ENCODE peak calls at places on chromosomes 3 and 15, in seven cellular contexts. J is ovary, V is suprapubic skin, D is esophagus muscularis mucosa, I is A549, H is sigmoid colon, E is transverse colon. Y is an unnamed sample.

GRCh38 chr3:128410669-128411573 is 55.8 kb downstream of the DNAJB8 start:
- DNase-seq in H (no peak), E (no peak), I (no peak), J (no peak), V (no peak), D (no peak), Y (peak; percentile 73)

GRCh38 chr3:192570757-192571156 is 156.6 kb downstream of the FGF12 start:
- DNase-seq in H (no peak), V (no peak), D (no peak), J (no peak), E (no peak), I (no peak), Y (no peak)

GRCh38 chr15:62068787-62069170 is 2.0 kb downstream of the C2CD4A start:
- DNase-seq in D (no peak), H (no peak), J (no peak), V (no peak), I (no peak), E (no peak), Y (no peak)

GRCh38 chr15:91268510-91268909 is 168.5 kb downstream of the SV2B start:
- DNase-seq in H (no peak), I (peak; percentile 49), V (no peak), D (no peak), J (no peak), E (no peak), Y (no peak)

GRCh38 chr3:37574177-37574958 is 287.3 kb upstream of the CTDSPL start:
- DNase-seq in I (no peak), E (no peak), D (no peak), J (no peak), H (no peak), V (no peak), Y (no peak)

GRCh38 chr3:109023656-109024254 is 70.1 kb upstream of the GUCA1C start:
- DNase-seq in V (no peak), E (peak; percentile 22), I (peak; percentile 50), J (peak; percentile 23), H (no peak), D (no peak), Y (no peak)

GRCh38 chr3:53044371-53045106 is 1.3 kb downstream of the SFMBT1 start:
- DNase-seq in V (no peak), E (peak; percentile 41), D (no peak), J (no peak), H (peak; percentile 71), I (peak; percentile 43), Y (peak; percentile 29)

GRCh38 chr3:132641837-132642538 is 17.6 kb downstream of the ACAD11 start:
- DNase-seq in D (no peak), E (no peak), I (peak; percentile 37), H (no peak), J (no peak), V (no peak), Y (no peak)

GRCh38 chr3:194573680-194574437 is 59.4 kb downstream of the TMEM44 start:
- DNase-seq in J (no peak), E (peak; percentile 43), D (no peak), V (no peak), H (no peak), I (peak; percentile 39), Y (peak; percentile 54)

GRCh38 chr3:143538577-143538981 is 309.7 kb downstream of the SLC9A9 start:
- DNase-seq in J (no peak), H (no peak), I (no peak), E (no peak), V (no peak), D (no peak), Y (no peak)

GRCh38 chr15:67373971-67374370 is 119.4 kb downstream of the IQCH start:
- DNase-seq in J (no peak), D (no peak), E (no peak), H (no peak), V (no peak), I (no peak), Y (no peak)

GRCh38 chr3:46406786-46407611 is at the start of the genes CCR5AS and CCRL2:
- DNase-seq in J (no peak), H (peak; percentile 76), E (peak; percentile 89), I (no peak), D (no peak), V (no peak), Y (peak; percentile 54)

DNA sequence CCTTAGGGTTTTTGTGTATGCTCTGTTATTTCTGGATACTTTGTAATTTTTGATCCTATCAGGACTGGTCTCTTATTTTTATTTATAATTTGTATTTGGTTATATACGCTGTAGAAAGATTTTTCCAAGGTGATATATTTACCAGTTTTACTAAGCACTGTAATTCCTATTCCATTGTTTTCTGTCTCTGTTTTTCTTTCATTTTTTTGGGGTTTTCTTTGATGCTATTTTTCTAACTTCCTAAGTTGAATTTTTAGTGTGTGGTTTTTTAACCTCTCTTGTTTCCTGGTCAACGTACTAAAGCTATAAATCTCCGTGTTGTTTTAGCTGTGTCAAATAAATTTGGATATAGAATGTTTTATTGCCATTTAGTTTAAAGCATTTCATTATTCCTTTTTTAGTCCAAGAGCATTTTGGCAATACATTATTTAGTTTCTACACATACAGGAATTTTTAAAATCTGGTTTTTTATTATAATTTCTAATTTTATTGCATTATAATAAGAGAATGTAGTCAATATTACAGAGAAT is 128.1 kb upstream of the THRB start:
- DNase-seq in I (no peak), D (no peak), H (no peak), V (no peak), E (no peak), J (no peak), Y (no peak)
- TF ChIP-seq EP300 in I (no peak), D (no peak), H (no peak), V (no peak), E (no peak), J (no peak), Y (no peak)

GRCh38 chr15:64746921-64747320 is 28.5 kb downstream of the RBPMS2 start:
- DNase-seq in H (no peak), I (no peak), J (no peak), D (no peak), V (no peak), E (no peak), Y (no peak)

GRCh38 chr15:64747578-64747977 is 27.8 kb downstream of the RBPMS2 start:
- DNase-seq in J (no peak), H (no peak), E (no peak), D (no peak), I (no peak), V (no peak), Y (no peak)

GRCh38 chr15:64743691-64744090 is 31.7 kb downstream of the RBPMS2 start:
- DNase-seq in J (no peak), I (no peak), H (no peak), E (no peak), V (no peak), D (no peak), Y (no peak)

GRCh38 chr15:64748251-64748650 is 27.1 kb downstream of the RBPMS2 start:
- DNase-seq in D (no peak), J (no peak), E (no peak), V (no peak), H (no peak), I (no peak), Y (no peak)

DNA sequence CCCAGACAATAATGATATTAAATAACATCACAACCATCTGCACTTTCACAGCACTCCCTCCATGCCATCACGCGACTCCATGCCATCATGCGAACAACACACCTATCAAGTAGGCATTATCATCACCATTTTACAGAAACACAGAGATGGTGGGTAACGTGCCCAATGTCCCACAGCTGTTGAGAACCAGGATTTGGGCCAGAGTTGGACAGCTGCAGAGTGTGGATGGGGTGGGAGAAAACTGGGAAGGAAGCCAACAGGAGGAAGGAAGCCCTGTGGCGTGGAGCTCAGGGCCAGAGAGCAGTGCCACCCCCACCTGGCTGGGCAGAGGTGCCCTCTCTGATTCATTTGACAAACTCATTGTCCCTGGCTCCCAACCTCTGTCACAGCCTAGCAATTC is 29.0 kb downstream of the RBPMS2 start:
- DNase-seq in V (no peak), D (no peak), E (no peak), H (no peak), I (no peak), J (no peak), Y (no peak)
- H3K4me1 ChIP-seq in V (peaks cover 12% of the 10 kb centered on the region), D (peaks cover 89% of the 10 kb centered on the region), E (peaks cover 3% of the 10 kb centered on the region), H (peaks cover 77% of the 10 kb centered on the region), I (no peaks in the 10 kb centered on the region), J (peaks cover 3% of the 10 kb centered on the region), Y (no peaks in the 10 kb centered on the region)

DNA sequence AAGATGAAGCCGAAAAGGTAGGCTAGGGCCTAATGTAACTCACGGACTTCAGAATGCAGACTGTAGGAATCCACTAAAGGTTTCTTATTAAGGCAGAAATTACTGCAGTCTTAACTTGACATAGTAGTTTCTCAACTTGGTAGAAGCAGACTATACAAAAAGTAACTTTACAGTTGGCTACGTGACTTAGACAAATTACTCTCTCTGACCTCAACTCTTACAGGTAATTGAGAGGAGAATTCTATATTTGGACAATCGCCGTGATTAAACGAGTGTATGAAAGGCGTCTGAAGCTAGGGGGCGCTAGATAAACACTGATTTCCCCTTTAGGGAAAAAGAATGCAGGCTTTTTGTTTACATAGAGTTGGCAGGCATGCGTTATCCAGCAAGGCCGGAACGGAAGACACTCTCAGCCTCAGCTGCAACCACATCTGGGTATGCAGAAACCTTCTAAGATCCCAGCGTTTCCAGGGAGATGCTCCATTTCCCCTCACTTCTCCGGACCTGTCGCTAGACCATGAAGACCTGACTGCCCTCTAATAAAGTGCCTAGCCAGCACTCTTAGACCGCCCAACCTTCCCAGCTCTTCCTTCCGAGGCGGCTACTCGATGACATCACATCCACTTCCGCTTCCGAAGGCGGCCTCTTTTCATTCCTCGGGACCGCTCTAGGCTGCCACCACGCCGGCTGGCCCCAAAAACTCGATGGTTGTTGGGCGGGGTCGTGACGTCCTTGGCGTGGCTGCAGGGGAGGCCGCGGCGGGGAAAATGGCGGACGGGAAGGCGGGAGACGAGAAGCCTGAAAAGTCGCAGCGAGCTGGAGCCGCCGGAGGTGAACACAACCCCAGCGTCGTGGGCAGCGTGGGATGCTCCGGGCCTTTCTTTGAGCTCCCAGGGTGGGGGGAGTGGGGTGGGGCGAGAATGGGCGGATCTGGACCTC is at the start of gene PCNP:
- DNase-seq in D (peak; percentile 99), J (peak; percentile 98), I (peak; percentile 99), H (peak; percentile 99), E (peak; percentile 99), V (peak; percentile 99), Y (peak; percentile 96)
- TF ChIP-seq EP300 in D (no peak), J (no peak), I (no peak), H (no peak), E (no peak), V (no peak), Y (no peak)

GRCh38 chr15:52783929-52784798 is 6.0 kb downstream of the ONECUT1 start:
- DNase-seq in H (no peak), V (no peak), I (peak; percentile 40), E (no peak), D (no peak), J (no peak), Y (no peak)

GRCh38 chr15:52784799-52785671 is 5.1 kb downstream of the ONECUT1 start:
- DNase-seq in H (no peak), D (no peak), V (no peak), E (no peak), I (no peak), J (no peak), Y (no peak)

GRCh38 chr15:52783191-52783829 is 6.8 kb downstream of the ONECUT1 start:
- DNase-seq in H (no peak), E (no peak), I (no peak), V (no peak), J (no peak), D (no peak), Y (peak; percentile 61)

GRCh38 chr15:52780172-52780980 is 9.8 kb downstream of the ONECUT1 start:
- DNase-seq in E (peak; percentile 68), I (peak; percentile 55), D (no peak), V (no peak), J (peak; percentile 53), H (no peak), Y (no peak)

DNA sequence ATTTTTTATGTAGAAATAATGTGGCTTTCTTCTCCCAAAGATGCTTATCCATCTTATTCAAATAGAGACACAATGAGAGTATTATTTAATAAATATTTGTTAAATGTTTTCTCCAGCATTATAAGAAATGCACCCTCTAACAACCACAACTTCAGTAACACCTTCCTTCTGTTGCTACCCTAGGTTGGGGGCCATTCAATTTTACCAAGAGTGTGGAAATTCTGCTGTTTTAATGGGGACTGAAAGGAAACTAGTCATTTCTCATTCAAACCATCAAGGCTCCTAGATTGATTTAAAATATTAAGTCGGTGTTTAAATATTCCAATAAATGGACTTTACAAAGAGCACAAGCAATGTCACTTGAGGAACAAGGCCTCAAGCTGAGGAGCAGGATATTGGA is 7.6 kb downstream of the ONECUT1 start:
- DNase-seq in J (no peak), I (no peak), V (no peak), E (no peak), D (no peak), H (no peak), Y (no peak)
- H3K4me1 ChIP-seq in J (no peaks in the 10 kb centered on the region), I (peaks cover 7% of the 10 kb centered on the region), V (peaks cover 51% of the 10 kb centered on the region), E (peaks cover 16% of the 10 kb centered on the region), D (peaks cover 60% of the 10 kb centered on the region), H (peaks cover 30% of the 10 kb centered on the region), Y (peaks cover 23% of the 10 kb centered on the region)